ENCODE peak calls at places on chromosome 2, in nine cellular contexts. Q is mammary epithelial cell, W is Peyer's patch, D is fibroblast of villous mesenchyme, P is AG09309, J is fibroblast of pulmonary artery, V is hepatocyte, M is body of pancreas, X is AG10803. U is an unnamed sample.

GRCh38 chr2:106885981-106886915 is at the start of gene ST6GAL2:
- DNase-seq in Q (peak; percentile 29), W (no peak), D (peak; percentile 5), P (no peak), J (no peak), V (peak; percentile 48), M (no peak), X (no peak), U (no peak)

GRCh38 chr2:85585781-85586105 is 1.5 kb downstream of the VAMP5 start:
- DNase-seq in Q (no peak), W (no peak), D (peak; percentile 64), P (no peak), J (peak; percentile 36), V (no peak), M (no peak), X (peak; percentile 85), U (no peak)

GRCh38 chr2:8615252-8616083 is 66.4 kb upstream of the ID2 start:
- DNase-seq in Q (no peak), W (no peak), D (no peak), P (no peak), J (no peak), V (no peak), M (no peak), X (no peak), U (no peak)

GRCh38 chr2:109199790-109200189 is 70.8 kb downstream of the SH3RF3 start:
- DNase-seq in Q (no peak), W (no peak), D (no peak), P (no peak), J (no peak), V (no peak), M (no peak), X (no peak), U (no peak)

GRCh38 chr2:14569294-14569693 is 63.2 kb upstream of the LRATD1 start:
- DNase-seq in Q (peak; percentile 18), W (peak; percentile 47), D (no peak), P (no peak), J (no peak), V (no peak), M (no peak), X (no peak), U (no peak)

GRCh38 chr2:125745514-125745913 is 910.4 kb upstream of the GYPC start:
- DNase-seq in Q (no peak), W (peak; percentile 52), D (no peak), P (no peak), J (peak; percentile 3), V (peak; percentile 69), M (peak; percentile 17), X (no peak), U (no peak)

GRCh38 chr2:190582761-190583506 is 48.4 kb upstream of the NEMP2 start:
- DNase-seq in Q (no peak), W (no peak), D (peak; percentile 36), P (no peak), J (no peak), V (no peak), M (no peak), X (no peak), U (no peak)

GRCh38 chr2:227450196-227450851 is 21.6 kb upstream of the AGFG1 start:
- DNase-seq in Q (no peak), W (no peak), D (no peak), P (no peak), J (peak; percentile 60), V (no peak), M (no peak), X (no peak), U (no peak)

GRCh38 chr2:17747684-17748452 is 5.7 kb downstream of the SMC6 start:
- DNase-seq in Q (peak; percentile 51), W (no peak), D (peak; percentile 48), P (no peak), J (no peak), V (no peak), M (no peak), X (no peak), U (no peak)

GRCh38 chr2:215022418-215022817 is 116.0 kb downstream of the ABCA12 start:
- DNase-seq in Q (peak; percentile 46), W (no peak), D (no peak), P (peak; percentile 47), J (peak; percentile 19), V (no peak), M (no peak), X (peak; percentile 12), U (no peak)

GRCh38 chr2:86031151-86031550 is 74.5 kb downstream of the POLR1A start:
- DNase-seq in Q (no peak), W (no peak), D (no peak), P (no peak), J (no peak), V (no peak), M (no peak), X (no peak), U (no peak)

GRCh38 chr2:111135910-111136297 is 15.2 kb downstream of the BCL2L11 start:
- DNase-seq in Q (no peak), W (no peak), D (peak; percentile 6), P (peak; percentile 11), J (peak; percentile 73), V (no peak), M (no peak), X (no peak), U (no peak)

GRCh38 chr2:237674731-237675276 is 47.4 kb downstream of the LRRFIP1 start:
- DNase-seq in Q (peak; percentile 87), W (peak; percentile 94), D (peak; percentile 81), P (no peak), J (peak; percentile 93), V (peak; percentile 75), M (peak; percentile 59), X (peak; percentile 78), U (no peak)
- TF ChIP-seq CTCF in Q (no peak), W (peak; percentile 5), D (no peak), P (no peak), J (no peak), V (no peak), M (peak; percentile 26), X (no peak), U (no peak)

GRCh38 chr2:179044500-179044899 is 5.4 kb downstream of the CCDC141 start:
- DNase-seq in Q (no peak), W (no peak), D (no peak), P (no peak), J (no peak), V (no peak), M (no peak), X (no peak), U (no peak)

GRCh38 chr2:179051250-179051649 is 1.3 kb upstream of the CCDC141 start:
- DNase-seq in Q (no peak), W (no peak), D (no peak), P (no peak), J (no peak), V (peak; percentile 26), M (no peak), X (no peak), U (no peak)

GRCh38 chr2:179050735-179051134 is 798 bp upstream of the CCDC141 start:
- DNase-seq in Q (no peak), W (no peak), D (no peak), P (no peak), J (no peak), V (no peak), M (no peak), X (no peak), U (no peak)

GRCh38 chr2:179049546-179050311 is at the start of gene CCDC141:
- DNase-seq in Q (no peak), W (peak; percentile 53), D (no peak), P (no peak), J (peak; percentile 8), V (peak; percentile 62), M (peak; percentile 23), X (no peak), U (no peak)

DNA sequence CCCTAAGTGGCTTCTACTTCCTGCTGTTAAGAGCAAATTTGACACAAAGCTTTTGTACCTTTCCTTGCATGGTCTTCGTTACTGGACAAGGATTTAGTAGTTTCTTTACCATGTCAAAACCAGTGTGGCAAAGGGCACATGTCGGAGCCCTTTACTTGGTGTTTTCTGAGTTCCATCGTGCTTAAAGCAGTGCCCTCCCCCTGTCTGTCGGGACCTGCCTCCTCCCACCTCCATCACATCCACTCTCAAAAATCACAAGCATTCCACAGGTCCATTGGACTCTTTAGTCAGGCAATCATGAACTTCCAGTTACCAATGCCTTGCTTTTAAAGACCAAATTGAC is 763 bp downstream of the CCDC141 start:
- DNase-seq in Q (no peak), W (no peak), D (no peak), P (no peak), J (no peak), V (no peak), M (no peak), X (no peak), U (no peak)
- H3K4me3 ChIP-seq in Q (no peak overlapping the region), W (no peak overlapping the region), D (no peak overlapping the region), P (no peak overlapping the region), J (no peak overlapping the region), V (peak overlapping the region; percentile 10), M (no peak overlapping the region), X (no peak overlapping the region), U (no peak overlapping the region)

GRCh38 chr2:45224321-45224995 is 215.2 kb upstream of the SIX2 start:
- DNase-seq in Q (no peak), W (no peak), D (no peak), P (no peak), J (no peak), V (no peak), M (no peak), X (peak; percentile 18), U (no peak)
- TF ChIP-seq CTCF in Q (no peak), W (no peak), D (no peak), P (no peak), J (no peak), V (no peak), M (no peak), X (no peak), U (no peak)

GRCh38 chr2:207117668-207118067 is 48.1 kb downstream of the KLF7 start:
- DNase-seq in Q (no peak), W (no peak), D (no peak), P (no peak), J (no peak), V (no peak), M (no peak), X (no peak), U (no peak)

GRCh38 chr2:207115715-207116364 is 49.9 kb downstream of the KLF7 start:
- DNase-seq in Q (no peak), W (no peak), D (peak; percentile 53), P (no peak), J (peak; percentile 63), V (no peak), M (no peak), X (peak; percentile 46), U (no peak)

GRCh38 chr2:207122914-207123744 is 42.6 kb downstream of the KLF7 start:
- DNase-seq in Q (no peak), W (no peak), D (no peak), P (no peak), J (no peak), V (peak; percentile 16), M (no peak), X (peak; percentile 62), U (no peak)

GRCh38 chr2:207121784-207122183 is 44.0 kb downstream of the KLF7 start:
- DNase-seq in Q (peak; percentile 55), W (no peak), D (peak; percentile 72), P (no peak), J (peak; percentile 76), V (no peak), M (no peak), X (peak; percentile 78), U (no peak)

DNA sequence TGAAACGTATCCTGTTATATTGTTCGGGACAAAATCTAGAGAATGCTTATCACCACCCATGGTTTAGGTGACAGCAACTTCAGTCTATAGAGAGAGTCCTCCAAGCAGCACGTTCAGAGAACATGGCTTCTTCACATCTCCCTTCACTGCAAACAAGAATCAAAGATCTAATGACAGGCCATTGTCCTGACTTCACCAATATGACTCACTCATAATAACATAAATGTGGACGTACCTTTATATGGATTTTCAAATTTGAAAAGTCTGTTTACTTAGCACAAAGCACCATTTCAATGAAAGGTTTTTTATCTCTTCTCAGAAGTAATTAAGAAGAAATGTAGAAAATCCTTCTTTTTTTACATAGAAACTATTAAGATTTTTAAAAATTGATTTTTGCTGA is 46.7 kb downstream of the KLF7 start:
- DNase-seq in Q (no peak), W (no peak), D (no peak), P (no peak), J (no peak), V (no peak), M (no peak), X (no peak), U (no peak)
- H3K4me3 ChIP-seq in Q (no peak overlapping the region), W (no peak overlapping the region), D (no peak overlapping the region), P (no peak overlapping the region), J (no peak overlapping the region), V (no peak overlapping the region), M (no peak overlapping the region), X (no peak overlapping the region), U (no peak overlapping the region)